ENCODE peak calls at places on chromosomes 4 and X, in eight cellular contexts. L, D, K, R, G, Y, S and H are unnamed samples. For H3K4me1 and H3K36me3, the result is how much of the 10 kb centered on the place peaks cover.

GRCh38 chr4:100290585-100290984 is 100.3 kb upstream of the DDIT4L start:
- DNase-seq in L (no peak), D (no peak), K (no peak), R (peak), G (no peak), Y (no peak), S (no peak), H (no peak)

GRCh38 chr4:31998807-31999206 is 1278.6 kb downstream of the PCDH7 start:
- DNase-seq in L (no peak), D (no peak), K (no peak), R (no peak), G (no peak), Y (no peak), S (no peak), H (no peak)

GRCh38 chr4:151606061-151606460 is 154.7 kb downstream of the GATB start:
- DNase-seq in L (no peak), D (no peak), K (no peak), R (no peak), G (no peak), Y (no peak), S (no peak), H (no peak)

GRCh38 chr4:56937262-56937661 is 29.6 kb downstream of the REST start:
- DNase-seq in L (peak), D (no peak), K (peak), R (peak), G (no peak), Y (peak), S (no peak), H (no peak)

GRCh38 chr4:85807247-85807915 is 332.4 kb downstream of the ARHGAP24 start:
- DNase-seq in L (peak), D (no peak), K (no peak), R (peak), G (peak), Y (no peak), S (peak), H (peak)

GRCh38 chr4:6121941-6122340 is 78.4 kb downstream of the JAKMIP1 start:
- DNase-seq in L (no peak), D (no peak), K (no peak), R (no peak), G (no peak), Y (no peak), S (no peak), H (peak)

GRCh38 chr4:152696764-152697250 is 17.0 kb upstream of the TMEM154 start:
- DNase-seq in L (peak), D (peak), K (peak), R (peak), G (no peak), Y (peak), S (no peak), H (no peak)

GRCh38 chrX:12802741-12803140 is 11.5 kb downstream of the PRPS2 start:
- DNase-seq in L (no peak), D (no peak), K (no peak), R (no peak), G (no peak), Y (no peak), S (no peak), H (no peak)

GRCh38 chr4:102441978-102442890 is 58.9 kb upstream of the NFKB1 start:
- DNase-seq in L (no peak), D (no peak), K (no peak), R (no peak), G (no peak), Y (no peak), S (no peak), H (no peak)

GRCh38 chrX:42615161-42615563 is 162.8 kb downstream of the PPP1R2C start:
- DNase-seq in L (no peak), D (no peak), K (peak), R (peak), G (no peak), Y (no peak), S (no peak), H (no peak)

GRCh38 chr4:25089058-25089763 is 58.5 kb upstream of the LGI2 start:
- DNase-seq in L (no peak), D (no peak), K (no peak), R (no peak), G (no peak), Y (no peak), S (no peak), H (no peak)

GRCh38 chr4:86840858-86841257 is 8.3 kb downstream of the SLC10A6 start:
- DNase-seq in L (peak), D (no peak), K (no peak), R (no peak), G (no peak), Y (no peak), S (no peak), H (no peak)

GRCh38 chr4:72631296-72631695 is 62.3 kb upstream of the ADAMTS3 start:
- DNase-seq in L (peak), D (no peak), K (no peak), R (peak), G (no peak), Y (no peak), S (no peak), H (no peak)

GRCh38 chr4:7041851-7042696 is 1.1 kb upstream of the TADA2B start:
- DNase-seq in L (peak), D (no peak), K (no peak), R (peak), G (peak), Y (no peak), S (peak), H (peak)

GRCh38 chrX:20515841-20516461 is 249.2 kb upstream of the RPS6KA3 start:
- DNase-seq in L (peak), D (no peak), K (peak), R (peak), G (no peak), Y (peak), S (no peak), H (no peak)

GRCh38 chr4:7253341-7253700 is 61.0 kb downstream of the SORCS2 start:
- DNase-seq in L (no peak), D (no peak), K (no peak), R (no peak), G (no peak), Y (no peak), S (no peak), H (no peak)

GRCh38 chr4:168787801-168788200 is 222.3 kb downstream of the CBR4 start:
- DNase-seq in L (peak), D (no peak), K (no peak), R (no peak), G (no peak), Y (no peak), S (no peak), H (no peak)

GRCh38 chr4:152690706-152691651 is 11.2 kb upstream of the TMEM154 start:
- DNase-seq in L (no peak), D (no peak), K (no peak), R (no peak), G (no peak), Y (no peak), S (no peak), H (no peak)

GRCh38 chrX:4588893-4589292 is 875.4 kb upstream of the PRKX start:
- DNase-seq in L (no peak), D (no peak), K (no peak), R (peak), G (no peak), Y (no peak), S (no peak), H (no peak)

DNA sequence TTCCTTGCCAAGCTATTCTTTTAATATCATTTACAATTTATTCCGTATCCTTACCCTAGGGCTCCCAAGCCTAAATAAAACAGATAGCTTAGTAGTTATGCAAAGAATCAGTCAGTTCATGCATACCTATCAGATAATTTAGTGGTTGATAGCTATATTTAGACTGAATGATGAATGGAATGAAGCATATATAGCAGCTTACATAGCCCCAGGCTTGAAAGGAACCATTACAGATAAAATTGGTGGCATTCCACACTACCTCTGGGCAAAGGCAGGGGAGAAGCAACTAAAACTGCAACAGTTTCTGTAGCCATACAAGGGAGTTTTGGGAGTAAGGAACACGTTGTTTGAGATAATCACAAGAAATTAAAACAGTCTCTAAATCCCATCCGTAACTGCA is 2.7 kb downstream of the ACE2 start:
- DNase-seq in L (no peak), D (no peak), K (no peak), R (no peak), G (no peak), Y (peak), S (no peak), H (no peak)
- H3K4me1 ChIP-seq in L (under half), D (under half), K (under half), R (under half), G (under half), Y (half or more), S (under half), H (under half)

DNA sequence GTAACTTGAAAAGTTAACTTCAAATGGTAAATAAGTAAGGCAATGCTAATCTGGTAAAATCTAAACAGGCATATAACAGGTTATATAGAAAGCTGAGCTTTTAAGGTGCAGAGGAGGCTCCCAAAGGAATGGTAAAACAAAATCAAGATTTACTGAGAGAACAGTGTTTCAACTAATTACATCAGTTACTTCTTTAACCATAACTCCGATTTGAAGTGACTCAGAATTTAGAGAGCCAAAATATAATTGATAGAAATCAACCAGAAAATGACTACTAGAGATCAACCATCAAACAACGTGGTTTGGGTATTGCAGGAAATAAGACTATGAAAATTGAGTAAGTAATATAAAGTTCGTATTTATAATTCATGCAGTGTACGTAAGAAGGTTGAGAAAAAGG is 6.9 kb downstream of the G3BP2 start:
- DNase-seq in L (no peak), D (no peak), K (no peak), R (no peak), G (no peak), Y (no peak), S (no peak), H (no peak)
- H3K36me3 ChIP-seq in L (under half), D (under half), K (under half), R (under half), G (under half), Y (under half), S (under half), H (under half)

DNA sequence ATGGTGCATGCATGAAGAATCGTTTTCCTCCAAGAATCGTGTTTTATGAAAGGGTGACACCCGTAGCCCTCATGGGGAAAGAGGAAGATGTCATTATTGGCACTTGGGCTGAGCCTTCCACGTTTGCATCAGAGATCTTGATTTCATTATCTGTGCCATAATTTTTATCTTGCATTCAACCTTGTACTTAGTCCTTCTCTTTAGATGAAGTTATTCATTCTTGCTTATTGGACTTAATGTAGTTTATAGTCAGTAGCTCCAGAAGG is 66.8 kb downstream of the GAB1 start:
- DNase-seq in L (no peak), D (no peak), K (no peak), R (no peak), G (no peak), Y (no peak), S (no peak), H (no peak)
- H3K4me1 ChIP-seq in L (half or more), D (under half), K (under half), R (under half), G (under half), Y (under half), S (half or more), H (half or more)

DNA sequence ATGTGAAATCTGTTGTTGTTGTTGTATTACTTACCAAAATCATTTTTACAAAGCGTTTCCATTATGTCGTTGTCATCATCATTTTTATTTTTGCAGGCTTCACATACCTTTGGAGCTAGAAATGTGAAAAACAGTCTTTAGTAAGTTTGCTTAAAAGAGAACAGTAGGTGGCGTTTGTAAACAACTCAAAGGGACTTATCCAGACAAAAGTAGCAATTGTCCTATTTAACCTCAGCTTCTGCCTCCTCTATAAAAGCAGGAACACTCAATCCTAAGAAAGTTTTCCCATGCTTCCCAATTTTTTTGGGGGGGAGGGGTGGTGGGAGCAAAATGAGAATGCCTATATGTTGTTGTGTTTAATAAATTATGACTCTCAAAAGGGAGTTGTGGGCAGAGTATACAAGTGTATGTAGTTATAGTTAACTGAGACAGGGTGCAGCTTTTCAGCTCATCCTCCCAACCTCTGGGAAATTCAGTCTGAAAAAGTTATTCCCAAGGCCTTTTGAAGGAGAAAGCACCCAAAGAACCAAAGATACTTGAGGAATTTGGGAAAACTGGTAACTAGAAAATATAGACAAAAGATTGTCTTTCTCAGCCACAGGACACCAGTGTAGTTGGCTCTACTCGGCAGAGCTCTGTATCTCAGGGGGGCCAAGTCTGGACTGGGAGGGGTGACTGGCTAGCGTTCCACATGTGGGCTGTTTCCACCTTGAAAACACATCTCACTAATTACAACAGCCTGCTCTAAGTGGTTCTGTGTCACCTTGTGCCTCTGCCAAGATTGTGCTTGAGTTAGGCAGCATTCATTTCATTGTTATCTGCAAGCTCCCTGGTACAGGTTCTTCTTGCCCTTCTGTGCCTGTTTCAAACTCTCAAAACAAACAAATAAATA is 2.8 kb downstream of the SFRP2 start:
- DNase-seq in L (peak), D (no peak), K (peak), R (peak), G (no peak), Y (no peak), S (no peak), H (no peak)
- H3K36me3 ChIP-seq in L (under half), D (under half), K (under half), R (under half), G (under half), Y (under half), S (under half), H (under half)

GRCh38 chr4:3200423-3201090 is 48.4 kb upstream of the MSANTD1 start:
- DNase-seq in L (no peak), D (no peak), K (no peak), R (no peak), G (no peak), Y (no peak), S (no peak), H (peak)
- H3K4me1 ChIP-seq in L (under half), D (half or more), K (under half), R (under half), G (under half), Y (under half), S (under half), H (under half)

DNA sequence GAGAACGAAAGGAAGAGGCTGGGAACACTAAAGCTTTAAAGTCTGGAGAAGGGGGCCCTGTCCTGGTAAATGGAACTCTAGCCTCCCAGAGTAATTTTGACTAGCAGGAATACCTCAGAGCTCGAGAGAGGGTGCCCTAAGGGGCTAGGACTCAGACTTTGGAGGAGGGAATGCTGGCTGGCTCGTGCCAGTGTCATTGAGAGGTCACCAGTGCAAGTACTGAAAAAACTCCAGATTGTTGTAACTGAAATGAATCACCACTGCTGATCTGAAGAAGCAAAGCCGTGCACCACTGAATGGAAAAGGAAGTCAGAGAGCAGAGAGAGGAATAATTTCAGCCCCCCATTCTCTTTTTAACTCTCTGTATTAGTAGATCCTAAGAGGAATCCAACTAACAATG is 690.2 kb downstream of the FAT4 start:
- DNase-seq in L (peak), D (no peak), K (no peak), R (no peak), G (no peak), Y (no peak), S (no peak), H (no peak)
- H3K36me3 ChIP-seq in L (under half), D (under half), K (under half), R (under half), G (under half), Y (under half), S (under half), H (under half)